ENCODE peak calls at places on chromosome 15, in nine cellular contexts. B, I, G, O, Y, U, S, Q and W are unnamed samples.
A peak's percentile ranks its signal among the peaks of the same experiment; 100 is the strongest.

GRCh38 chr15:36831125-36831914 is 251.9 kb downstream of the CDIN1 start:
- DNase-seq in B (no peak), I (no peak), G (no peak), O (peak; percentile 82), Y (no peak), U (no peak), S (no peak), Q (peak; percentile 86), W (no peak)

GRCh38 chr15:85048430-85048829 is 66.8 kb downstream of the PDE8A start:
- DNase-seq in B (no peak), I (no peak), G (no peak), O (peak; percentile 18), Y (no peak), U (no peak), S (no peak), Q (no peak), W (no peak)

GRCh38 chr15:45457215-45457614 is 65.3 kb downstream of the SLC30A4 start:
- DNase-seq in B (peak; percentile 21), I (no peak), G (no peak), O (no peak), Y (no peak), U (no peak), S (no peak), Q (no peak), W (peak; percentile 56)

GRCh38 chr15:85073556-85074194 is 92.0 kb downstream of the PDE8A start:
- DNase-seq in B (no peak), I (no peak), G (no peak), O (peak; percentile 22), Y (no peak), U (no peak), S (no peak), Q (no peak), W (no peak)

GRCh38 chr15:43943511-43943910 is 116.7 kb downstream of the WDR76 start:
- DNase-seq in B (no peak), I (no peak), G (no peak), O (no peak), Y (no peak), U (no peak), S (no peak), Q (no peak), W (no peak)

GRCh38 chr15:60301024-60301423 is 96.8 kb downstream of the ANXA2 start:
- DNase-seq in B (no peak), I (no peak), G (no peak), O (no peak), Y (no peak), U (no peak), S (no peak), Q (no peak), W (no peak)

GRCh38 chr15:43854801-43855200 is 28.0 kb downstream of the WDR76 start:
- DNase-seq in B (no peak), I (no peak), G (no peak), O (no peak), Y (no peak), U (no peak), S (no peak), Q (no peak), W (no peak)

GRCh38 chr15:29242466-29243242 is 27.0 kb downstream of the NSMCE3 start:
- DNase-seq in B (no peak), I (no peak), G (no peak), O (no peak), Y (no peak), U (no peak), S (no peak), Q (no peak), W (no peak)

GRCh38 chr15:100849021-100849831 is 30.4 kb upstream of the ALDH1A3 start:
- DNase-seq in B (peak; percentile 75), I (peak; percentile 53), G (no peak), O (peak; percentile 86), Y (peak; percentile 61), U (peak; percentile 64), S (peak; percentile 24), Q (peak; percentile 75), W (no peak)

GRCh38 chr15:43505723-43506122 is 11.7 kb upstream of the MAP1A start:
- DNase-seq in B (no peak), I (no peak), G (no peak), O (no peak), Y (no peak), U (no peak), S (no peak), Q (no peak), W (no peak)

GRCh38 chr15:74252291-74253080 is 16.4 kb downstream of the CCDC33 start:
- DNase-seq in B (no peak), I (no peak), G (no peak), O (peak; percentile 11), Y (no peak), U (no peak), S (peak; percentile 52), Q (no peak), W (no peak)

GRCh38 chr15:87896926-87897325 is 359.6 kb downstream of the NTRK3 start:
- DNase-seq in B (no peak), I (no peak), G (no peak), O (no peak), Y (no peak), U (no peak), S (no peak), Q (no peak), W (no peak)

GRCh38 chr15:34223904-34224596 is 766 bp upstream of the EMC4 start:
- DNase-seq in B (peak; percentile 19), I (no peak), G (no peak), O (no peak), Y (no peak), U (peak; percentile 54), S (peak; percentile 5), Q (no peak), W (no peak)

GRCh38 chr15:51046799-51047449 is 47.8 kb downstream of the TNFAIP8L3 start:
- DNase-seq in B (no peak), I (peak; percentile 84), G (no peak), O (peak; percentile 29), Y (no peak), U (no peak), S (peak; percentile 34), Q (no peak), W (no peak)

GRCh38 chr15:83850846-83851245 is 196.9 kb downstream of the ADAMTSL3 start:
- DNase-seq in B (no peak), I (no peak), G (no peak), O (peak; percentile 78), Y (no peak), U (no peak), S (no peak), Q (peak; percentile 36), W (no peak)

GRCh38 chr15:56869573-56869972 is 48.9 kb upstream of the TCF12 start:
- DNase-seq in B (peak; percentile 59), I (peak; percentile 58), G (no peak), O (no peak), Y (no peak), U (peak; percentile 52), S (peak; percentile 24), Q (no peak), W (peak; percentile 66)

GRCh38 chr15:57667171-57667924 is 39.2 kb upstream of the POLR2M start:
- DNase-seq in B (peak; percentile 38), I (no peak), G (no peak), O (peak; percentile 65), Y (no peak), U (no peak), S (no peak), Q (no peak), W (no peak)

GRCh38 chr15:90895571-90896117 is 7.5 kb upstream of the MAN2A2 start:
- DNase-seq in B (peak; percentile 71), I (no peak), G (no peak), O (no peak), Y (no peak), U (no peak), S (no peak), Q (no peak), W (peak; percentile 66)
- TF ChIP-seq CTCF in B (peak; percentile 21), I (no peak), G (no peak), O (peak; percentile 25), Y (no peak), U (no peak), S (no peak), Q (no peak), W (peak; percentile 40)

GRCh38 chr15:40456738-40457137 is 14.0 kb upstream of the CHST14 start:
- DNase-seq in B (no peak), I (no peak), G (no peak), O (no peak), Y (no peak), U (peak; percentile 35), S (no peak), Q (no peak), W (no peak)
- H3K4me1 ChIP-seq in B (peaks cover 30% of the 10 kb centered on the region), I (no peaks in the 10 kb centered on the region), G (peaks cover 35% of the 10 kb centered on the region), O (peaks cover 21% of the 10 kb centered on the region), Y (peaks cover 58% of the 10 kb centered on the region), U (peaks cover 50% of the 10 kb centered on the region), S (peaks cover 28% of the 10 kb centered on the region), Q (peaks cover 27% of the 10 kb centered on the region), W (peaks cover 35% of the 10 kb centered on the region)

GRCh38 chr15:55710286-55710685 is 32.7 kb downstream of the PRTG start:
- DNase-seq in B (no peak), I (no peak), G (no peak), O (no peak), Y (no peak), U (no peak), S (no peak), Q (no peak), W (no peak)
- H3K4me3 ChIP-seq in B (no peak overlapping the region), I (no peak overlapping the region), G (no peak overlapping the region), O (no peak overlapping the region), Y (no peak overlapping the region), U (no peak overlapping the region), S (no peak overlapping the region), Q (no peak overlapping the region), W (no peak overlapping the region)

GRCh38 chr15:26294062-26294689 is 431.0 kb upstream of the ATP10A start:
- DNase-seq in B (peak; percentile 73), I (no peak), G (no peak), O (no peak), Y (no peak), U (no peak), S (peak; percentile 37), Q (no peak), W (peak; percentile 91)
- TF ChIP-seq CTCF in B (peak; percentile 48), I (no peak), G (no peak), O (no peak), Y (no peak), U (no peak), S (peak; percentile 19), Q (no peak), W (peak; percentile 73)

DNA sequence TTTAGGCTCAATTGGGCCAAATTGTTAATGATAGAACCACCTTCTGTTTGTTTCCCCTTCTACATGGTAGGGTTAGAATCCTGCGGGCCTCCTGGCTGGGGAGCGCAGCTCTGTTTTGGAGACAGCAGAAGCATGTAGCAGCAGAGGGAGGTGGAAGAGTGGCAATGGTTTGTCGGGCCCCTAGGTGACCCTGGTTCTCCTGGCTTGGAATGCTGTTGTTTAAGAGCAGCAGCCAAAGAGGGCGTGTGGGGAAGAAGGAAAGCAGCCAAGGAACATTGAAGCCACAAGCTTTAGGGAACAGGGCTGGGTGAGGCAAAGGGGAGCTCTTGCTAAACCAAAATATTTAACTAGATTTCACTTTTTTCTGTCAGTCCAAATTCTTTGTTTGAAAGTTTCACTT is 213.7 kb upstream of the NR2E3 start:
- DNase-seq in B (peak; percentile 26), I (peak; percentile 66), G (peak; percentile 84), O (no peak), Y (no peak), U (no peak), S (peak; percentile 68), Q (no peak), W (peak; percentile 57)
- H3K4me1 ChIP-seq in B (no peaks in the 10 kb centered on the region), I (no peaks in the 10 kb centered on the region), G (peaks cover 36% of the 10 kb centered on the region), O (no peaks in the 10 kb centered on the region), Y (no peaks in the 10 kb centered on the region), U (peaks cover 8% of the 10 kb centered on the region), S (peaks cover 23% of the 10 kb centered on the region), Q (peaks cover 5% of the 10 kb centered on the region), W (no peaks in the 10 kb centered on the region)